ENCODE peak calls at places on chromosome 1, in five cellular contexts. Q, V, Y, A and D are unnamed samples.

GRCh38 chr1:219088778-219089557 is 84.7 kb upstream of the LYPLAL1 start:
- DNase-seq in Y (no peak), Q (no peak), A (no peak), V (peak), D (peak)

GRCh38 chr1:156226116-156226538 is 13.3 kb downstream of the PMF1 start:
- DNase-seq in V (peak), A (no peak), Q (no peak), Y (peak), D (no peak)

GRCh38 chr1:67339623-67340343 is 32.1 kb downstream of the IL12RB2 start:
- DNase-seq in A (no peak), Q (no peak), Y (peak), V (peak), D (no peak)

GRCh38 chr1:111833334-111833733 is 77.6 kb downstream of the DDX20 start:
- DNase-seq in Y (no peak), A (no peak), V (no peak), Q (no peak), D (no peak)

GRCh38 chr1:39981957-39982356 is 27.0 kb downstream of the MFSD2A start:
- DNase-seq in Q (no peak), Y (no peak), A (no peak), V (no peak), D (no peak)

GRCh38 chr1:201633811-201634210 is 94.9 kb downstream of the NAV1 start:
- DNase-seq in A (no peak), Q (no peak), Y (no peak), V (no peak), D (no peak)

GRCh38 chr1:241532173-241532553 is at the start of gene KMO:
- DNase-seq in Q (no peak), A (no peak), V (no peak), Y (no peak), D (peak)

GRCh38 chr1:69929278-69930057 is 275.9 kb downstream of the LRRC40 start:
- DNase-seq in A (no peak), Q (no peak), Y (no peak), V (no peak), D (no peak)